ENCODE peak calls at places on chromosomes 6 and 20, in six cellular contexts. U is adrenal gland, V is Peyer's patch, A is heart left ventricle, S is psoas muscle, Y is GM23248. F is an unnamed sample.

GRCh38 chr6:89117285-89118108 is at the start of gene SRSF12:
- DNase-seq in Y (peak; percentile 69), A (peak; percentile 33), S (peak; percentile 40), V (peak; percentile 61), U (peak; percentile 27), F (peak; percentile 46)

GRCh38 chr20:19260412-19261090 is 48.1 kb downstream of the SLC24A3 start:
- DNase-seq in A (no peak), V (no peak), S (no peak), U (no peak), Y (peak; percentile 28), F (no peak)

GRCh38 chr6:49540614-49541013 is 9.9 kb upstream of the C6orf141 start:
- DNase-seq in V (no peak), Y (peak; percentile 22), U (no peak), A (no peak), S (no peak), F (peak; percentile 49)

GRCh38 chr20:11271319-11271718 is 597.5 kb upstream of the JAG1 start:
- DNase-seq in V (no peak), U (no peak), Y (no peak), A (no peak), S (no peak), F (no peak)

GRCh38 chr6:44253307-44254101 is 3.8 kb downstream of the SLC35B2 start:
- DNase-seq in V (no peak), Y (peak; percentile 58), S (peak; percentile 32), A (no peak), U (no peak), F (peak; percentile 89)

GRCh38 chr6:36720251-36721141 is 22.9 kb downstream of the RAB44 start:
- DNase-seq in A (no peak), Y (no peak), U (no peak), V (no peak), S (no peak), F (no peak)

GRCh38 chr6:50722829-50723562 is 9.7 kb downstream of the TFAP2D start:
- DNase-seq in Y (no peak), V (no peak), A (no peak), U (no peak), S (no peak), F (no peak)

GRCh38 chr6:149961728-149962425 is 1.9 kb upstream of the ULBP1 start:
- DNase-seq in Y (peak; percentile 57), S (no peak), U (no peak), A (no peak), V (no peak), F (peak; percentile 51)

GRCh38 chr6:168272379-168273011 is 47.1 kb downstream of the DACT2 start:
- DNase-seq in V (no peak), S (no peak), U (no peak), A (no peak), Y (no peak), F (no peak)

GRCh38 chr6:1884313-1884712 is 274.6 kb downstream of the FOXC1 start:
- DNase-seq in Y (no peak), U (no peak), A (no peak), S (no peak), V (no peak), F (no peak)

GRCh38 chr6:154857529-154857928 is 124.3 kb downstream of the SCAF8 start:
- DNase-seq in S (no peak), Y (no peak), V (no peak), A (no peak), U (no peak), F (no peak)

GRCh38 chr6:53432318-53433161 is 83.8 kb upstream of the ELOVL5 start:
- DNase-seq in V (no peak), A (peak; percentile 31), U (peak; percentile 84), S (no peak), Y (peak; percentile 83), F (peak; percentile 21)

GRCh38 chr6:137217801-137218472 is 1.2 kb downstream of the IFNGR1 start:
- DNase-seq in U (no peak), S (no peak), Y (peak; percentile 81), V (no peak), A (peak; percentile 44), F (peak; percentile 71)

GRCh38 chr6:137222376-137222775 is 3.2 kb upstream of the IFNGR1 start:
- DNase-seq in A (no peak), S (no peak), Y (no peak), V (no peak), U (no peak), F (no peak)

GRCh38 chr6:137218917-137219663 is at the start of gene IFNGR1:
- DNase-seq in V (peak; percentile 99), A (peak; percentile 99), S (peak; percentile 97), U (peak; percentile 98), Y (peak; percentile 98), F (peak; percentile 95)

GRCh38 chr6:137218473-137218916 is 690 bp downstream of the IFNGR1 start:
- DNase-seq in A (no peak), U (peak; percentile 68), S (peak; percentile 37), Y (peak; percentile 90), V (no peak), F (peak; percentile 7)

DNA sequence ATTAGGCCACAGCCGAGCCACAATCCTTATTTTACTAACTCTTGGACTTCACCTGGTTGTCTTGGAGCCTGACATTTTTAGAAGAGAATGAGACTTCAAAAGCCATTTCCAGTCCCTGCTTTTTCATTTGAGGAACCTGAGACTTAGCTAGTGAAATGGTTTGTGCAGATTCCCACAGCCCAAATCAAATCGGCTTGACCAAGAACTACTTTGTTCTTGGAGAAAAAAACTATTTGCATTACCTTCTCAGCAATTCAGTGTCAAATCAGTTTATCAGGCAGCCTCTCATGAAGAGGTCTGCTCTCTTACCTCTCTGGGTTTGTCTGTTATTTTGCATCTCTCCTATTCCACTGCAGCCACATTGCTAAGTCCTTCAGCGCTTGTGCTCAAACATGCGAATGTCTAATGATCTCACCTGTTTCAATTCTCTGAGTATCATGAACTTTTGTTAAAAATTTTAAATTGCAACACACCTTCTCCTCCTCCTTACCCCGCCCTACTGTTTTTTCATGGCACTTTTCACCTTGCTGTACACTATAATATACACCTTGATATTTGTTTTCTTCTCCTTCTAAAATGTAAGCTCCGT is 573 bp upstream of the IFNGR1 start:
- DNase-seq in Y (no peak), U (no peak), A (no peak), V (no peak), S (no peak), F (no peak)
- H3K4me3 ChIP-seq in Y (peak overlapping the region; percentile 85), U (peak overlapping the region; percentile 98), A (peak overlapping the region; percentile 73), V (peak overlapping the region; percentile 93), S (peak overlapping the region; percentile 93), F (peak overlapping the region; percentile 94)

GRCh38 chr20:62902926-62903615 is 23.2 kb downstream of the DIDO1 start:
- DNase-seq in V (no peak), Y (peak; percentile 29), S (no peak), A (no peak), U (no peak), F (peak; percentile 40)

GRCh38 chr20:62906209-62906608 is 20.1 kb downstream of the DIDO1 start:
- DNase-seq in A (no peak), U (no peak), V (no peak), S (peak; percentile 41), Y (no peak), F (no peak)

GRCh38 chr20:62906647-62907375 is 19.5 kb downstream of the DIDO1 start:
- DNase-seq in U (no peak), S (no peak), Y (no peak), V (no peak), A (no peak), F (no peak)

GRCh38 chr20:62907377-62908317 is 18.7 kb downstream of the DIDO1 start:
- DNase-seq in S (no peak), Y (peak; percentile 22), A (no peak), V (no peak), U (no peak), F (no peak)

GRCh38 chr20:62905536-62906117 is 20.7 kb downstream of the DIDO1 start:
- DNase-seq in Y (no peak), U (no peak), A (no peak), V (no peak), S (no peak), F (no peak)
- H3K36me3 ChIP-seq in Y (peaks cover 69% of the 10 kb centered on the region), U (peaks cover 96% of the 10 kb centered on the region), A (peaks cover 8% of the 10 kb centered on the region), V (no peaks in the 10 kb centered on the region), S (peaks cover 93% of the 10 kb centered on the region), F (peaks cover 98% of the 10 kb centered on the region)

DNA sequence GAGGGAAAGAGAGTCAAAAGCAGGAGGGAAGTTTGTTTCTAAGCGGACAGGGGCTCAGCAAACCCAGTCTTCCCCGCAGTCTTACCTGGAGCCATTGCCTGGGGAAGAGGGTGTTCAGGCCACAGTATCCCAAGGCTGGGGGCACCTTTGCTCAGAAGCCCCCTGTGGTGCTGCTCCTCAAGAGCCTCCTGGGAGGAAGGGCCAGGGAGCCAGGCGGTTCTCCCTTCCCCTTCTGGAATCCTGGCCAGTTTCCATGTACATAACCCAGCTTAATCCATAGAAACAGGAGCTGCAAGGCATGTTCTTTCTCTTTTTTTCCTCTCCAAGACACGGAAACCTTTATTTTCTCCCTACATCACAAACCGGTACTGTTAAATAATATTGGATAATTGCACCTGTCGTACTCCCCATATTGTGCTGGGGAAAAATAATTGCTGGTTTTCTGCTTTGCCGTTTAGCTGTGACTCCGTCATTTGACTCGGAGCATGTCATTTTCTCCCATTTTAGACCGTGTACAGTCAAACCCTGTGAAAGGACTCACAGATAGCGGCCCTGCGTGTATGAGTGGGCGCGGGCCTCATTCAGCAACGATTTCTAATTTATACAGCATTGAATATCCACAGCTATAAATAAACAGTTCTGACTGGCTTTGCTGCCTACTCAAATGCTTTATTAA is 67.5 kb downstream of the ADTRP start:
- DNase-seq in S (no peak), U (no peak), A (no peak), V (no peak), Y (no peak), F (no peak)
- H3K4me3 ChIP-seq in S (peak overlapping the region; percentile 3), U (no peak overlapping the region), A (no peak overlapping the region), V (no peak overlapping the region), Y (peak overlapping the region; percentile 4), F (no peak overlapping the region)

DNA sequence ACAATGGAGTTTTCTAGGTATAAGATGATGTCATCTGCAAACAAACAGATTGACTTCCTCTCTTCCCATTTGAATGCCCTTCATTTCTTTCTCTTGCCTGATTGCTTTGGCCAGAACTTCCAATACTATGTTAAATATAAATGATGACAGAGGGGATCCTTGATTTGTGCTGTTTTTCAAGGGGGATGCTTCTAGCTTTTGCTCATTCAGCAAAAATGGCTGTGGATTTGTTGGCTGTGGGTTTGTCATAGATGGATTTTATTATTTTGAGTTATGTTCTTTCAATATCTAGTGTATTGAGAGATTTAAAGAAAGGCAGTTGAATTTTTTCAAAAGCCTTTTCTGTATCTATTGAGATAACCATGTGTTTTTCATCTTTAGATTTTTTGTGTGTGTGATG is 662.4 kb upstream of the EYS start:
- DNase-seq in Y (no peak), V (no peak), U (no peak), S (no peak), A (no peak), F (no peak)
- H3K36me3 ChIP-seq in Y (no peaks in the 10 kb centered on the region), V (no peaks in the 10 kb centered on the region), U (no peaks in the 10 kb centered on the region), S (no peaks in the 10 kb centered on the region), A (no peaks in the 10 kb centered on the region), F (no peaks in the 10 kb centered on the region)

DNA sequence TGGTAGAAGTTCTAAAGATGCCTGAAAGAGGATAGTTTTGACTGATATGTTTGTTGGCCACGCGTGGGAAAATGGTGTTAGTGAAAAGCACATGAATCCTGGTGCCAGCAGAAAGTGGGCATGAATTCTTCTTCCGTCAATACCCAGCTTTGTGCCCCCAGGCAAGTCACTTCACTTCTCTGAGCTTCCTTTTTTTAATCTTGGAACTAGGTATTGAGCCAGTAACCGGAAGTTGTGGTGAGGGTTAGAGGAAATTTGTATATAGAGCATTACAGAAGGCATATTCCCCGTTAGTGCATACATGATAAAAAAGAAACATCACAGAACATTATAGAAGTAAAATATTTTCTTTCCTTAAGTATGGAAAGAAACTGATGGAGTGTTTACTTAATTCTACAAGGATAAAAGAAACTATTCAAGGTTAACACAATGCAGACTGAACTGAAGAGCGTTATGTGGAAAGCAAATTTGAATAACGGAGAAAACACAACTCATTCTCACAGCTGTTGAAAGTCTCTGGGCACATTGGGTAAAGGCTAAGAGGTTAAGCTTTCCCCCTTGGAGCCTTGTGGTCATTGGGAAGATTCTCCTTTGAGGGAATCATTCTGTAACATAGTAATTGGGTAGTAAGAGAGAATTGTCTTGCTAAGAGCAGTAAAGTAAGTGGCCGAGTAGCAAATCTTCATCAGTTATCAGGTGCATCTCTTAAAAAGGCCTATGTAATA is 223.1 kb downstream of the BCAS1 start:
- DNase-seq in Y (no peak), U (no peak), S (no peak), V (no peak), A (no peak), F (no peak)
- H3K4me3 ChIP-seq in Y (no peak overlapping the region), U (no peak overlapping the region), S (no peak overlapping the region), V (no peak overlapping the region), A (no peak overlapping the region), F (no peak overlapping the region)

F was measured in MG63.